ENCODE peak calls at places on chromosomes 13 and 19, in six cellular contexts. J, T, S, O, M and D are unnamed samples.

GRCh38 chr19:3062165-3063105 is at the start of gene TLE5:
- DNase-seq in J (peak), T (peak), S (peak), O (peak), M (no peak), D (peak)

GRCh38 chr19:16370671-16371391 is 46.2 kb downstream of the KLF2 start:
- DNase-seq in J (no peak), T (no peak), S (no peak), O (no peak), M (no peak), D (no peak)

GRCh38 chr13:41310963-41311606 is at the start of gene NAA16:
- DNase-seq in J (peak), T (peak), S (peak), O (peak), M (peak), D (peak)

GRCh38 chr13:100633461-100633860 is 41.1 kb downstream of the TMTC4 start:
- DNase-seq in J (no peak), T (no peak), S (no peak), O (peak), M (no peak), D (peak)

GRCh38 chr13:42878721-42879120 is 97.3 kb downstream of the FAM216B start:
- DNase-seq in J (no peak), T (no peak), S (no peak), O (no peak), M (no peak), D (no peak)

GRCh38 chr13:20526664-20527063 is 1.0 kb upstream of the CRYL1 start:
- DNase-seq in J (no peak), T (no peak), S (no peak), O (no peak), M (no peak), D (no peak)

GRCh38 chr19:46508206-46508605 is 12.5 kb upstream of the PNMA8B start:
- DNase-seq in J (no peak), T (no peak), S (no peak), O (no peak), M (no peak), D (no peak)

GRCh38 chr13:109088101-109088500 is 458.7 kb downstream of the MYO16 start:
- DNase-seq in J (no peak), T (no peak), S (no peak), O (no peak), M (no peak), D (no peak)

GRCh38 chr13:51643882-51644281 is 59.6 kb downstream of the WDFY2 start:
- DNase-seq in J (no peak), T (no peak), S (no peak), O (peak), M (peak), D (peak)

GRCh38 chr19:34244611-34245299 is 9.6 kb upstream of the GARRE1 start:
- DNase-seq in J (no peak), T (no peak), S (no peak), O (no peak), M (no peak), D (no peak)

GRCh38 chr13:30410705-30411125 is 11.6 kb upstream of the UBE2L5 start:
- DNase-seq in J (no peak), T (no peak), S (no peak), O (no peak), M (no peak), D (no peak)

GRCh38 chr13:111906816-111907215 is 160.1 kb upstream of the SOX1 start:
- DNase-seq in J (no peak), T (no peak), S (no peak), O (no peak), M (no peak), D (no peak)

GRCh38 chr13:32254416-32254815 is 60.7 kb downstream of the ZAR1L start:
- DNase-seq in J (no peak), T (no peak), S (no peak), O (no peak), M (no peak), D (no peak)

GRCh38 chr13:112513761-112514160 is 74.2 kb downstream of the TUBGCP3 start:
- DNase-seq in J (no peak), T (no peak), S (no peak), O (no peak), M (no peak), D (no peak)

GRCh38 chr13:57996717-57997116 is 365.2 kb downstream of the PCDH17 start:
- DNase-seq in J (no peak), T (no peak), S (no peak), O (no peak), M (peak), D (no peak)

GRCh38 chr19:5680083-5680436 is 256 bp downstream of the MICOS13 start:
- DNase-seq in J (no peak), T (no peak), S (no peak), O (peak), M (no peak), D (no peak)